ENCODE peak calls at places on chromosome 14, in four cellular contexts. Z is tibial artery, G is colonic mucosa, U is dorsolateral prefrontal cortex. V is an unnamed sample.

GRCh38 chr14:81138429-81138828 is 82.3 kb downstream of the GTF2A1 start:
- DNase-seq in G (no peak), Z (no peak), U (no peak), V (no peak)

GRCh38 chr14:99779751-99780150 is 13.5 kb upstream of the EML1 start:
- DNase-seq in G (no peak), U (no peak), Z (no peak), V (no peak)

GRCh38 chr14:22084393-22085281 is 411.0 kb upstream of the OR4E1 start:
- DNase-seq in Z (no peak), U (no peak), G (peak), V (peak)

GRCh38 chr14:36096090-36096489 is 80.4 kb downstream of the PTCSC3 start:
- DNase-seq in U (no peak), G (no peak), Z (no peak), V (no peak)

GRCh38 chr14:98189521-98189920 is 1082.5 kb downstream of the BCL11B start:
- DNase-seq in U (no peak), Z (no peak), G (no peak), V (no peak)

GRCh38 chr14:63747836-63748235 is 20.0 kb upstream of the SGPP1 start:
- DNase-seq in G (no peak), U (no peak), Z (no peak), V (no peak)

GRCh38 chr14:73750161-73750901 is 36.1 kb upstream of the PNMA1 start:
- DNase-seq in Z (no peak), G (peak), U (no peak), V (no peak)

GRCh38 chr14:65151329-65152010 is 49.2 kb upstream of the MAX start:
- DNase-seq in U (no peak), G (no peak), Z (no peak), V (no peak)

GRCh38 chr14:29028973-29029582 is 262.5 kb downstream of the FOXG1 start:
- DNase-seq in G (no peak), Z (no peak), U (no peak), V (peak)

GRCh38 chr14:31388687-31389413 is 31.5 kb downstream of the HEATR5A start:
- DNase-seq in Z (no peak), G (no peak), U (no peak), V (no peak)

GRCh38 chr14:37246427-37246829 is 48.7 kb downstream of the MIPOL1 start:
- DNase-seq in Z (no peak), U (no peak), G (no peak), V (peak)

GRCh38 chr14:50954811-50955372 is 10.6 kb upstream of the PYGL start:
- DNase-seq in Z (no peak), U (no peak), G (no peak), V (peak)
- H3K27ac ChIP-seq in Z (no peak), U (peak), G (no peak), V (no peak)

GRCh38 chr14:60734465-60735242 is at the start of gene MNAT1:
- DNase-seq in G (peak), U (peak), Z (peak), V (peak)
- TF ChIP-seq CTCF in G (no peak), U (peak), Z (no peak), V (peak)

DNA sequence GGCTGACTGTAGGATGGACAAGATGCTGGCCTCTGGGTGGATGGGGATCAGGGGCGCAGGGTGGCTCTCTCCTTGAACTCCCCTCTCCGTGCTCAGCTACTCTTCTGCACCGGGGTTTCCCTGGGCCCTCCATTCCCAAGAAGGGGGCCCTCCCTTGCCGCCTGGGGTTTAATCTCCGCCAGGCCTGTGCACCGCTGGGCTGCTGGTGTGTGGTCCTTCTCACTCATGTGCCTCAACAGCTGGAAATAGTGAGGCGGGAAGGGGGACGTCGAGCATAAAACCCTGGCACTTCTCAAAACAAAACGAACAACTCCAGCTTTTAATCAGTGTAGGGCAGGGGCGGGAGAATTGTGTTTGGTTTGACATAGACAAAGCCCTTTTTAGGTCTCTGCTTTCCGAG is 19.0 kb upstream of the SMOC1 start:
- DNase-seq in Z (no peak), G (no peak), U (no peak), V (no peak)
- H3K4me3 ChIP-seq in Z (no peak), G (no peak), U (no peak), V (no peak)

GRCh38 chr14:24437020-24437735 is 5.4 kb downstream of the SDR39U1 start:
- DNase-seq in Z (no peak), G (no peak), U (no peak), V (no peak)
- H3K27ac ChIP-seq in Z (peak), G (peak), U (peak), V (no peak)

GRCh38 chr14:101473795-101474562 is 87.3 kb upstream of the DIO3 start:
- DNase-seq in Z (peak), U (peak), G (no peak), V (no peak)

GRCh38 chr14:101470266-101470665 is 91.0 kb upstream of the DIO3 start:
- DNase-seq in U (peak), Z (no peak), G (no peak), V (no peak)

GRCh38 chr14:101471723-101472517 is 89.4 kb upstream of the DIO3 start:
- DNase-seq in U (peak), G (no peak), Z (no peak), V (no peak)

GRCh38 chr14:101473045-101473729 is 88.1 kb upstream of the DIO3 start:
- DNase-seq in G (no peak), Z (peak), U (peak), V (no peak)

GRCh38 chr14:101472518-101472849 is 88.8 kb upstream of the DIO3 start:
- DNase-seq in U (no peak), G (no peak), Z (no peak), V (no peak)
- TF ChIP-seq CTCF in U (no peak), G (no peak), Z (no peak), V (no peak)

GRCh38 chr14:90651976-90652560 is 164.2 kb downstream of the TTC7B start:
- DNase-seq in G (no peak), Z (no peak), U (no peak), V (no peak)

GRCh38 chr14:90647469-90647868 is 168.8 kb downstream of the TTC7B start:
- DNase-seq in Z (no peak), U (no peak), G (no peak), V (no peak)

GRCh38 chr14:90651405-90651804 is 164.8 kb downstream of the TTC7B start:
- DNase-seq in Z (no peak), G (no peak), U (no peak), V (no peak)

GRCh38 chr14:90649557-90650135 is 166.6 kb downstream of the TTC7B start:
- DNase-seq in G (no peak), Z (no peak), U (no peak), V (no peak)

DNA sequence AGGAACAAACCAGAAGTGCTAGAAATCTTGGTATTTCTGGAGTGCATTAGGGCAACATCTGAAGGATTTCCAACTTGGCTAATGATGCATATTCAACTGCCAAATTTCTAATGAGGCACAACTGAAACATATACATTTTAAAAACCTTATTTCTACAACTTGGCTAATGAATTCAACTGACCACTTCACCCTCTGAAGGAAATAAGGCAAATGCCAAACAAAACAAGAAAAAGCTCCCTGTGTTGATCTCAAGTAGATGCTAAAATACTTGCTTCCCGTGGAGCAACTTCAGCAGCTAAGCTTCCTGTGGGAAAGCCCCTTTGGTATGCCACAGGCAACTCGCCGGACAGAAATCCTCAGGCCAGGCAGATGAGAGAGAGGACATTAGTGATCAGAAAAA is 167.1 kb downstream of the TTC7B start:
- DNase-seq in G (no peak), U (no peak), Z (no peak), V (no peak)
- H3K4me3 ChIP-seq in G (no peak), U (no peak), Z (no peak), V (no peak)

DNA sequence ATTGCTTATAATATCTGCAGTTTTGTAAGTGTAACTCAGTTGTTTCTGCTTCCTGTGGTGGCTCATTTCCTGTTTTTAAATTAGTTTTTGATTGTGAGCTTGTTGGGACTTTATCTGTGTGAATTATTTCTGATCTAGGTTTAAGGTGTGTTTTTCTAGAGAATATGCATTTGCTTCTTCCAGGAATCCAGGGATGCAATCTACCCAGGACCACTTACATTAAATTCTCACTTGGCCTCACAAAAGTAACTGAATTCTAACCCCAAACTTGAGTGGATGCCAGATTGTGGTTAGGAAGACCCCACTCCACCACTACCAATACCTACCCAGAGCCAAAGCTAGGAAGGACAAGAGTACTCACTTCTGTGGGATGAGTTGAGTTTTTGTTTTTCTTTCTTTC is 11.9 kb downstream of the STYX start:
- DNase-seq in Z (no peak), G (no peak), U (no peak), V (no peak)
- H3K27ac ChIP-seq in Z (no peak), G (peak), U (peak), V (no peak)

DNA sequence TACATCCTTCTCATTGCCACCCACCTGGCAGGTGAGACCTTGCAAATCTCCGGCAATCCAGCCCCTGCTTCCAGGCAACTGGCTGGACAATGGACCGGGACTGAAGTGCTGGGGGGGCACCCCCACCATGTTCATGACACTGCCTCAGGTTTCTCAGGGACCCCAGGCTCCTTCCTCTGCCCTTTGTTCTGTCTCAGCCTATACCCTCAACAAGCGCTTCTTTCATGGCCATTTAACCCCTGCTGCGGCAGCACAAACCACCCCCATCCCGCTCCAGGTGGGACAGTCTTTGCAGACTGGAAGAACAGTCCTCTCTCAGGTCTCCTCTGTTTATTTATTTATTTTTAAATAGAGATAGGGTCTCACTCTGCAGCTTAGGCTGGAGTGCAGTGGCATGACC is 7.6 kb downstream of the ISM2 start:
- DNase-seq in Z (no peak), U (no peak), G (no peak), V (no peak)
- TF ChIP-seq CTCF in Z (no peak), U (no peak), G (no peak), V (no peak)

DNA sequence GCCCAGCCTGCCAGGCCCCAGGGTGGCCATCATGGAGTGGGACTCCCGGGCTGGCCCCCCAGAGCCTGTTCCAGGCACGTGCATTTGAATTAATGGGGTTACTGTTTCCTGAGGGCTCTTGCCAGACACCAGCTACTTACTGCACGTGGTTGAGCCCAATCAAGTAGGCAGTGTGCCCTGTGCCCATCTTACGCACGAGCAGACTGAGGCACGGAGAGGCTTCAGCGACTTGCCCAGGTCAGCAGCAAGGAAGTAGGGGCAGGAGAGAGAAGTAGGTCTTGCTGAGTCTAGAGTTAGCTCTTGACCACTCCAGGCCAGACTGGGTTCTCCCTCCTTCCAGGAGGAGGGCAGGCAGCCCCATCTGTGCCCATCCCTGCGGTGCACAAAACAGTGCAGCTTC is 67.7 kb downstream of the DIO3 start:
- DNase-seq in Z (no peak), U (no peak), G (no peak), V (no peak)
- H3K4me3 ChIP-seq in Z (peak), U (no peak), G (no peak), V (no peak)